ENCODE peak calls at places on chromosomes 3 and 15, in eight cellular contexts. One of them, this sample, is unnamed.

GRCh38 chr15:88610756-88611231 is 10.3 kb upstream of the AEN start:
- DNase-seq in ovary: no peak
- DNase-seq in progenitor cell of endocrine pancreas: no peak
- DNase-seq in cerebellar cortex: no peak
- DNase-seq in stimulated activated CD8-positive, alpha-beta memory T cell treated with anti-CD3 and anti-CD28 coated beads, Interleukin-15, amount 100 ng/mL, for 24 hours: no peak
- DNase-seq in T-cell: no peak
- DNase-seq in activated T-helper 1 cell treated with Interleukin-2 at 50 U/mL for 16 hours: no peak
- DNase-seq in mammary epithelial cell: no peak
- DNase-seq in this sample: peak

GRCh38 chr15:70856884-70857546 is 3.1 kb upstream of the LARP6 start:
- DNase-seq in ovary: peak
- DNase-seq in progenitor cell of endocrine pancreas: no peak
- DNase-seq in cerebellar cortex: peak
- DNase-seq in stimulated activated CD8-positive, alpha-beta memory T cell treated with anti-CD3 and anti-CD28 coated beads, Interleukin-15, amount 100 ng/mL, for 24 hours: no peak
- DNase-seq in T-cell: no peak
- DNase-seq in activated T-helper 1 cell treated with Interleukin-2 at 50 U/mL for 16 hours: no peak
- DNase-seq in mammary epithelial cell: peak
- DNase-seq in this sample: no peak

GRCh38 chr15:47496343-47497185 is 220.7 kb upstream of the SEMA6D start:
- DNase-seq in ovary: no peak
- DNase-seq in progenitor cell of endocrine pancreas: no peak
- DNase-seq in cerebellar cortex: no peak
- DNase-seq in stimulated activated CD8-positive, alpha-beta memory T cell treated with anti-CD3 and anti-CD28 coated beads, Interleukin-15, amount 100 ng/mL, for 24 hours: no peak
- DNase-seq in T-cell: no peak
- DNase-seq in activated T-helper 1 cell treated with Interleukin-2 at 50 U/mL for 16 hours: no peak
- DNase-seq in mammary epithelial cell: no peak
- DNase-seq in this sample: no peak

GRCh38 chr15:60297047-60297446 is 100.7 kb downstream of the ANXA2 start:
- DNase-seq in ovary: no peak
- DNase-seq in progenitor cell of endocrine pancreas: no peak
- DNase-seq in cerebellar cortex: no peak
- DNase-seq in stimulated activated CD8-positive, alpha-beta memory T cell treated with anti-CD3 and anti-CD28 coated beads, Interleukin-15, amount 100 ng/mL, for 24 hours: no peak
- DNase-seq in T-cell: no peak
- DNase-seq in activated T-helper 1 cell treated with Interleukin-2 at 50 U/mL for 16 hours: no peak
- DNase-seq in mammary epithelial cell: peak
- DNase-seq in this sample: no peak

GRCh38 chr3:128784228-128784627 is 58.2 kb downstream of the RAB7A start:
- DNase-seq in ovary: no peak
- DNase-seq in progenitor cell of endocrine pancreas: peak
- DNase-seq in cerebellar cortex: peak
- DNase-seq in stimulated activated CD8-positive, alpha-beta memory T cell treated with anti-CD3 and anti-CD28 coated beads, Interleukin-15, amount 100 ng/mL, for 24 hours: no peak
- DNase-seq in T-cell: peak
- DNase-seq in activated T-helper 1 cell treated with Interleukin-2 at 50 U/mL for 16 hours: peak
- DNase-seq in mammary epithelial cell: no peak
- DNase-seq in this sample: no peak

GRCh38 chr3:171615742-171616141 is 155.5 kb upstream of the TNIK start:
- DNase-seq in ovary: no peak
- DNase-seq in progenitor cell of endocrine pancreas: no peak
- DNase-seq in cerebellar cortex: no peak
- DNase-seq in stimulated activated CD8-positive, alpha-beta memory T cell treated with anti-CD3 and anti-CD28 coated beads, Interleukin-15, amount 100 ng/mL, for 24 hours: no peak
- DNase-seq in T-cell: no peak
- DNase-seq in activated T-helper 1 cell treated with Interleukin-2 at 50 U/mL for 16 hours: no peak
- DNase-seq in mammary epithelial cell: peak
- DNase-seq in this sample: no peak

GRCh38 chr15:77654975-77655374 is 22.3 kb upstream of the LINGO1 start:
- DNase-seq in ovary: no peak
- DNase-seq in progenitor cell of endocrine pancreas: no peak
- DNase-seq in cerebellar cortex: peak
- DNase-seq in stimulated activated CD8-positive, alpha-beta memory T cell treated with anti-CD3 and anti-CD28 coated beads, Interleukin-15, amount 100 ng/mL, for 24 hours: no peak
- DNase-seq in T-cell: no peak
- DNase-seq in activated T-helper 1 cell treated with Interleukin-2 at 50 U/mL for 16 hours: no peak
- DNase-seq in mammary epithelial cell: no peak
- DNase-seq in this sample: peak

GRCh38 chr3:3127432-3128010 is 781 bp downstream of the TRNT1 start:
- DNase-seq in ovary: no peak
- DNase-seq in progenitor cell of endocrine pancreas: no peak
- DNase-seq in cerebellar cortex: no peak
- DNase-seq in stimulated activated CD8-positive, alpha-beta memory T cell treated with anti-CD3 and anti-CD28 coated beads, Interleukin-15, amount 100 ng/mL, for 24 hours: no peak
- DNase-seq in T-cell: no peak
- DNase-seq in activated T-helper 1 cell treated with Interleukin-2 at 50 U/mL for 16 hours: no peak
- DNase-seq in mammary epithelial cell: peak
- DNase-seq in this sample: peak

GRCh38 chr3:66763294-66763693 is 234.8 kb upstream of the KBTBD8 start:
- DNase-seq in ovary: no peak
- DNase-seq in progenitor cell of endocrine pancreas: no peak
- DNase-seq in cerebellar cortex: peak
- DNase-seq in stimulated activated CD8-positive, alpha-beta memory T cell treated with anti-CD3 and anti-CD28 coated beads, Interleukin-15, amount 100 ng/mL, for 24 hours: no peak
- DNase-seq in T-cell: no peak
- DNase-seq in activated T-helper 1 cell treated with Interleukin-2 at 50 U/mL for 16 hours: no peak
- DNase-seq in mammary epithelial cell: peak
- DNase-seq in this sample: no peak

GRCh38 chr15:98776607-98777281 is 128.4 kb downstream of the IGF1R start:
- DNase-seq in ovary: peak
- DNase-seq in progenitor cell of endocrine pancreas: peak
- DNase-seq in cerebellar cortex: no peak
- DNase-seq in stimulated activated CD8-positive, alpha-beta memory T cell treated with anti-CD3 and anti-CD28 coated beads, Interleukin-15, amount 100 ng/mL, for 24 hours: no peak
- DNase-seq in T-cell: no peak
- DNase-seq in activated T-helper 1 cell treated with Interleukin-2 at 50 U/mL for 16 hours: no peak
- DNase-seq in mammary epithelial cell: peak
- DNase-seq in this sample: no peak

GRCh38 chr3:15654891-15655290 is 53.3 kb downstream of the BTD start:
- DNase-seq in ovary: no peak
- DNase-seq in progenitor cell of endocrine pancreas: no peak
- DNase-seq in cerebellar cortex: no peak
- DNase-seq in stimulated activated CD8-positive, alpha-beta memory T cell treated with anti-CD3 and anti-CD28 coated beads, Interleukin-15, amount 100 ng/mL, for 24 hours: no peak
- DNase-seq in T-cell: no peak
- DNase-seq in activated T-helper 1 cell treated with Interleukin-2 at 50 U/mL for 16 hours: no peak
- DNase-seq in mammary epithelial cell: peak
- DNase-seq in this sample: no peak

GRCh38 chr15:66504563-66505429 is at the start of the genes RPL4 and ZWILCH:
- DNase-seq in ovary: peak
- DNase-seq in progenitor cell of endocrine pancreas: peak
- DNase-seq in cerebellar cortex: peak
- DNase-seq in stimulated activated CD8-positive, alpha-beta memory T cell treated with anti-CD3 and anti-CD28 coated beads, Interleukin-15, amount 100 ng/mL, for 24 hours: peak
- DNase-seq in T-cell: peak
- DNase-seq in activated T-helper 1 cell treated with Interleukin-2 at 50 U/mL for 16 hours: peak
- DNase-seq in mammary epithelial cell: peak
- DNase-seq in this sample: peak

GRCh38 chr3:42115223-42115622 is 24.1 kb downstream of the TRAK1 start:
- DNase-seq in ovary: no peak
- DNase-seq in progenitor cell of endocrine pancreas: no peak
- DNase-seq in cerebellar cortex: no peak
- DNase-seq in stimulated activated CD8-positive, alpha-beta memory T cell treated with anti-CD3 and anti-CD28 coated beads, Interleukin-15, amount 100 ng/mL, for 24 hours: no peak
- DNase-seq in T-cell: no peak
- DNase-seq in activated T-helper 1 cell treated with Interleukin-2 at 50 U/mL for 16 hours: no peak
- DNase-seq in mammary epithelial cell: no peak
- DNase-seq in this sample: no peak

GRCh38 chr3:71066356-71066755 is 517.2 kb downstream of the FOXP1 start:
- DNase-seq in ovary: no peak
- DNase-seq in progenitor cell of endocrine pancreas: no peak
- DNase-seq in cerebellar cortex: no peak
- DNase-seq in stimulated activated CD8-positive, alpha-beta memory T cell treated with anti-CD3 and anti-CD28 coated beads, Interleukin-15, amount 100 ng/mL, for 24 hours: no peak
- DNase-seq in T-cell: peak
- DNase-seq in activated T-helper 1 cell treated with Interleukin-2 at 50 U/mL for 16 hours: no peak
- DNase-seq in mammary epithelial cell: peak
- DNase-seq in this sample: no peak

GRCh38 chr3:170711786-170712185 is 125.9 kb upstream of the SLC7A14 start:
- DNase-seq in ovary: no peak
- DNase-seq in progenitor cell of endocrine pancreas: no peak
- DNase-seq in cerebellar cortex: no peak
- DNase-seq in stimulated activated CD8-positive, alpha-beta memory T cell treated with anti-CD3 and anti-CD28 coated beads, Interleukin-15, amount 100 ng/mL, for 24 hours: no peak
- DNase-seq in T-cell: no peak
- DNase-seq in activated T-helper 1 cell treated with Interleukin-2 at 50 U/mL for 16 hours: no peak
- DNase-seq in mammary epithelial cell: no peak
- DNase-seq in this sample: no peak

GRCh38 chr3:73037369-73037699 is 24.1 kb upstream of the EBLN2 start:
- DNase-seq in ovary: no peak
- DNase-seq in progenitor cell of endocrine pancreas: no peak
- DNase-seq in cerebellar cortex: peak
- DNase-seq in stimulated activated CD8-positive, alpha-beta memory T cell treated with anti-CD3 and anti-CD28 coated beads, Interleukin-15, amount 100 ng/mL, for 24 hours: no peak
- DNase-seq in T-cell: no peak
- DNase-seq in activated T-helper 1 cell treated with Interleukin-2 at 50 U/mL for 16 hours: no peak
- DNase-seq in mammary epithelial cell: no peak
- DNase-seq in this sample: no peak

GRCh38 chr3:193148678-193149473 is 92.1 kb upstream of the PLAAT1 start:
- DNase-seq in ovary: no peak
- DNase-seq in progenitor cell of endocrine pancreas: no peak
- DNase-seq in cerebellar cortex: no peak
- DNase-seq in stimulated activated CD8-positive, alpha-beta memory T cell treated with anti-CD3 and anti-CD28 coated beads, Interleukin-15, amount 100 ng/mL, for 24 hours: no peak
- DNase-seq in T-cell: no peak
- DNase-seq in activated T-helper 1 cell treated with Interleukin-2 at 50 U/mL for 16 hours: no peak
- DNase-seq in mammary epithelial cell: no peak
- DNase-seq in this sample: no peak

GRCh38 chr3:49476563-49476962 is 6.5 kb downstream of the DAG1 start:
- DNase-seq in ovary: no peak
- DNase-seq in progenitor cell of endocrine pancreas: no peak
- DNase-seq in cerebellar cortex: no peak
- DNase-seq in stimulated activated CD8-positive, alpha-beta memory T cell treated with anti-CD3 and anti-CD28 coated beads, Interleukin-15, amount 100 ng/mL, for 24 hours: no peak
- DNase-seq in T-cell: no peak
- DNase-seq in activated T-helper 1 cell treated with Interleukin-2 at 50 U/mL for 16 hours: no peak
- DNase-seq in mammary epithelial cell: peak
- DNase-seq in this sample: no peak

GRCh38 chr3:42179110-42179725 is 86.8 kb downstream of the CCK start:
- DNase-seq in ovary: peak
- DNase-seq in progenitor cell of endocrine pancreas: no peak
- DNase-seq in cerebellar cortex: no peak
- DNase-seq in stimulated activated CD8-positive, alpha-beta memory T cell treated with anti-CD3 and anti-CD28 coated beads, Interleukin-15, amount 100 ng/mL, for 24 hours: no peak
- DNase-seq in T-cell: no peak
- DNase-seq in activated T-helper 1 cell treated with Interleukin-2 at 50 U/mL for 16 hours: no peak
- DNase-seq in mammary epithelial cell: peak
- DNase-seq in this sample: peak

GRCh38 chr3:127702151-127702578 is 29.4 kb downstream of the ABTB1 start:
- DNase-seq in ovary: no peak
- DNase-seq in progenitor cell of endocrine pancreas: no peak
- DNase-seq in cerebellar cortex: no peak
- DNase-seq in stimulated activated CD8-positive, alpha-beta memory T cell treated with anti-CD3 and anti-CD28 coated beads, Interleukin-15, amount 100 ng/mL, for 24 hours: no peak
- DNase-seq in T-cell: no peak
- DNase-seq in activated T-helper 1 cell treated with Interleukin-2 at 50 U/mL for 16 hours: no peak
- DNase-seq in mammary epithelial cell: no peak
- DNase-seq in this sample: no peak

GRCh38 chr3:150064952-150065351 is 94.3 kb upstream of the PFN2 start:
- DNase-seq in ovary: no peak
- DNase-seq in progenitor cell of endocrine pancreas: no peak
- DNase-seq in cerebellar cortex: no peak
- DNase-seq in stimulated activated CD8-positive, alpha-beta memory T cell treated with anti-CD3 and anti-CD28 coated beads, Interleukin-15, amount 100 ng/mL, for 24 hours: no peak
- DNase-seq in T-cell: no peak
- DNase-seq in activated T-helper 1 cell treated with Interleukin-2 at 50 U/mL for 16 hours: no peak
- DNase-seq in mammary epithelial cell: no peak
- DNase-seq in this sample: no peak

GRCh38 chr15:87829651-87830050 is 426.9 kb downstream of the NTRK3 start:
- DNase-seq in ovary: peak
- DNase-seq in progenitor cell of endocrine pancreas: no peak
- DNase-seq in cerebellar cortex: no peak
- DNase-seq in stimulated activated CD8-positive, alpha-beta memory T cell treated with anti-CD3 and anti-CD28 coated beads, Interleukin-15, amount 100 ng/mL, for 24 hours: no peak
- DNase-seq in T-cell: no peak
- DNase-seq in activated T-helper 1 cell treated with Interleukin-2 at 50 U/mL for 16 hours: no peak
- DNase-seq in mammary epithelial cell: no peak
- DNase-seq in this sample: no peak

GRCh38 chr3:9867106-9867505 is 12.9 kb downstream of the CIDEC start:
- DNase-seq in ovary: no peak
- DNase-seq in progenitor cell of endocrine pancreas: no peak
- DNase-seq in cerebellar cortex: no peak
- DNase-seq in stimulated activated CD8-positive, alpha-beta memory T cell treated with anti-CD3 and anti-CD28 coated beads, Interleukin-15, amount 100 ng/mL, for 24 hours: no peak
- DNase-seq in T-cell: no peak
- DNase-seq in activated T-helper 1 cell treated with Interleukin-2 at 50 U/mL for 16 hours: no peak
- DNase-seq in mammary epithelial cell: no peak
- DNase-seq in this sample: no peak

GRCh38 chr3:126049289-126050049 is 34.5 kb downstream of the SLC41A3 start:
- DNase-seq in ovary: no peak
- DNase-seq in progenitor cell of endocrine pancreas: no peak
- DNase-seq in cerebellar cortex: peak
- DNase-seq in stimulated activated CD8-positive, alpha-beta memory T cell treated with anti-CD3 and anti-CD28 coated beads, Interleukin-15, amount 100 ng/mL, for 24 hours: no peak
- DNase-seq in T-cell: no peak
- DNase-seq in activated T-helper 1 cell treated with Interleukin-2 at 50 U/mL for 16 hours: no peak
- DNase-seq in mammary epithelial cell: no peak
- DNase-seq in this sample: no peak

GRCh38 chr3:100641471-100642032 is 32.2 kb downstream of the ADGRG7 start:
- DNase-seq in ovary: no peak
- DNase-seq in progenitor cell of endocrine pancreas: no peak
- DNase-seq in cerebellar cortex: no peak
- DNase-seq in stimulated activated CD8-positive, alpha-beta memory T cell treated with anti-CD3 and anti-CD28 coated beads, Interleukin-15, amount 100 ng/mL, for 24 hours: no peak
- DNase-seq in T-cell: no peak
- DNase-seq in activated T-helper 1 cell treated with Interleukin-2 at 50 U/mL for 16 hours: no peak
- DNase-seq in mammary epithelial cell: no peak
- DNase-seq in this sample: no peak

GRCh38 chr3:108091498-108092259 is 848 bp upstream of the CD47 start:
- DNase-seq in ovary: peak
- DNase-seq in progenitor cell of endocrine pancreas: no peak
- DNase-seq in cerebellar cortex: peak
- DNase-seq in stimulated activated CD8-positive, alpha-beta memory T cell treated with anti-CD3 and anti-CD28 coated beads, Interleukin-15, amount 100 ng/mL, for 24 hours: no peak
- DNase-seq in T-cell: peak
- DNase-seq in activated T-helper 1 cell treated with Interleukin-2 at 50 U/mL for 16 hours: peak
- DNase-seq in mammary epithelial cell: no peak
- DNase-seq in this sample: no peak

GRCh38 chr3:133426721-133427120 is 26.9 kb downstream of the BFSP2 start:
- DNase-seq in ovary: no peak
- DNase-seq in progenitor cell of endocrine pancreas: no peak
- DNase-seq in cerebellar cortex: no peak
- DNase-seq in stimulated activated CD8-positive, alpha-beta memory T cell treated with anti-CD3 and anti-CD28 coated beads, Interleukin-15, amount 100 ng/mL, for 24 hours: no peak
- DNase-seq in T-cell: no peak
- DNase-seq in activated T-helper 1 cell treated with Interleukin-2 at 50 U/mL for 16 hours: no peak
- DNase-seq in mammary epithelial cell: peak
- DNase-seq in this sample: no peak

GRCh38 chr3:123559040-123559861 is 25.6 kb downstream of the HACD2 start:
- DNase-seq in ovary: no peak
- DNase-seq in progenitor cell of endocrine pancreas: no peak
- DNase-seq in cerebellar cortex: peak
- DNase-seq in stimulated activated CD8-positive, alpha-beta memory T cell treated with anti-CD3 and anti-CD28 coated beads, Interleukin-15, amount 100 ng/mL, for 24 hours: no peak
- DNase-seq in T-cell: no peak
- DNase-seq in activated T-helper 1 cell treated with Interleukin-2 at 50 U/mL for 16 hours: no peak
- DNase-seq in mammary epithelial cell: peak
- DNase-seq in this sample: peak

GRCh38 chr3:23576379-23576959 is 229.3 kb upstream of the UBE2E1 start:
- DNase-seq in ovary: no peak
- DNase-seq in progenitor cell of endocrine pancreas: no peak
- DNase-seq in cerebellar cortex: no peak
- DNase-seq in stimulated activated CD8-positive, alpha-beta memory T cell treated with anti-CD3 and anti-CD28 coated beads, Interleukin-15, amount 100 ng/mL, for 24 hours: no peak
- DNase-seq in T-cell: no peak
- DNase-seq in activated T-helper 1 cell treated with Interleukin-2 at 50 U/mL for 16 hours: no peak
- DNase-seq in mammary epithelial cell: no peak
- DNase-seq in this sample: no peak

GRCh38 chr3:114308830-114309229 is 15.0 kb downstream of the TIGIT start:
- DNase-seq in ovary: no peak
- DNase-seq in progenitor cell of endocrine pancreas: no peak
- DNase-seq in cerebellar cortex: no peak
- DNase-seq in stimulated activated CD8-positive, alpha-beta memory T cell treated with anti-CD3 and anti-CD28 coated beads, Interleukin-15, amount 100 ng/mL, for 24 hours: no peak
- DNase-seq in T-cell: peak
- DNase-seq in activated T-helper 1 cell treated with Interleukin-2 at 50 U/mL for 16 hours: peak
- DNase-seq in mammary epithelial cell: no peak
- DNase-seq in this sample: no peak

GRCh38 chr3:107592073-107592472 is 69.3 kb downstream of the BBX start:
- DNase-seq in ovary: no peak
- DNase-seq in progenitor cell of endocrine pancreas: no peak
- DNase-seq in cerebellar cortex: no peak
- DNase-seq in stimulated activated CD8-positive, alpha-beta memory T cell treated with anti-CD3 and anti-CD28 coated beads, Interleukin-15, amount 100 ng/mL, for 24 hours: no peak
- DNase-seq in T-cell: no peak
- DNase-seq in activated T-helper 1 cell treated with Interleukin-2 at 50 U/mL for 16 hours: no peak
- DNase-seq in mammary epithelial cell: no peak
- DNase-seq in this sample: no peak

GRCh38 chr3:62718515-62719320 is 156.5 kb downstream of the CADPS start:
- DNase-seq in ovary: no peak
- DNase-seq in progenitor cell of endocrine pancreas: no peak
- DNase-seq in cerebellar cortex: peak
- DNase-seq in stimulated activated CD8-positive, alpha-beta memory T cell treated with anti-CD3 and anti-CD28 coated beads, Interleukin-15, amount 100 ng/mL, for 24 hours: no peak
- DNase-seq in T-cell: no peak
- DNase-seq in activated T-helper 1 cell treated with Interleukin-2 at 50 U/mL for 16 hours: no peak
- DNase-seq in mammary epithelial cell: peak
- DNase-seq in this sample: no peak

GRCh38 chr3:133282239-133282638 is 117.6 kb upstream of the BFSP2 start:
- DNase-seq in ovary: no peak
- DNase-seq in progenitor cell of endocrine pancreas: no peak
- DNase-seq in cerebellar cortex: no peak
- DNase-seq in stimulated activated CD8-positive, alpha-beta memory T cell treated with anti-CD3 and anti-CD28 coated beads, Interleukin-15, amount 100 ng/mL, for 24 hours: no peak
- DNase-seq in T-cell: no peak
- DNase-seq in activated T-helper 1 cell treated with Interleukin-2 at 50 U/mL for 16 hours: no peak
- DNase-seq in mammary epithelial cell: no peak
- DNase-seq in this sample: no peak

GRCh38 chr15:31262901-31263671 is 63.5 kb upstream of the KLF13 start:
- DNase-seq in ovary: no peak
- DNase-seq in progenitor cell of endocrine pancreas: no peak
- DNase-seq in cerebellar cortex: no peak
- DNase-seq in stimulated activated CD8-positive, alpha-beta memory T cell treated with anti-CD3 and anti-CD28 coated beads, Interleukin-15, amount 100 ng/mL, for 24 hours: no peak
- DNase-seq in T-cell: no peak
- DNase-seq in activated T-helper 1 cell treated with Interleukin-2 at 50 U/mL for 16 hours: no peak
- DNase-seq in mammary epithelial cell: peak
- DNase-seq in this sample: no peak

This sample was measured in HAP-1.